ENCODE peak calls at places on chromosomes 11 and 22, in eight cellular contexts. B is naive B cell; U is putamen; P is CD4-positive, CD25-positive, alpha-beta regulatory T cell; M is stimulated activated CD8-positive, alpha-beta memory T cell treated with anti-CD3 and anti-CD28 coated beads, Interleukin-4, amount 100 ng/mL, for 4 hours; X is hippocampal formation; S is amniotic stem cell; H is tibial artery. F is an unnamed sample.
A peak's percentile ranks its signal among the peaks of the same experiment; 100 is the strongest.

GRCh38 chr22:19674129-19674928 is 40.0 kb upstream of the SEPTIN5 start:
- DNase-seq in B (no peak), U (no peak), P (no peak), M (no peak), X (no peak), S (no peak), H (no peak), F (no peak)

GRCh38 chr11:16960250-16960649 is 54.0 kb downstream of the PLEKHA7 start:
- DNase-seq in B (no peak), U (no peak), P (no peak), M (no peak), X (no peak), S (no peak), H (no peak), F (no peak)

GRCh38 chr11:95138448-95138847 is 48.8 kb downstream of the ENDOD1 start:
- DNase-seq in B (no peak), U (no peak), P (no peak), M (no peak), X (peak; percentile 60), S (no peak), H (no peak), F (no peak)

GRCh38 chr22:41022470-41023298 is 69.7 kb upstream of the EP300 start:
- DNase-seq in B (peak; percentile 76), U (peak; percentile 46), P (peak; percentile 68), M (peak; percentile 58), X (peak; percentile 14), S (peak; percentile 35), H (peak; percentile 96), F (peak; percentile 45)

GRCh38 chr11:44324787-44325525 is 15.0 kb upstream of the ALX4 start:
- DNase-seq in B (no peak), U (no peak), P (no peak), M (no peak), X (no peak), S (no peak), H (no peak), F (no peak)

GRCh38 chr22:36253523-36254490 is 874 bp downstream of the APOL1 start:
- DNase-seq in B (no peak), U (no peak), P (no peak), M (peak; percentile 31), X (no peak), S (no peak), H (no peak), F (no peak)

GRCh38 chr22:22408731-22409696 is 99.5 kb downstream of the ZNF280B start:
- DNase-seq in B (peak; percentile 54), U (no peak), P (no peak), M (no peak), X (no peak), S (no peak), H (no peak), F (no peak)

GRCh38 chr22:23562186-23562585 is 17.9 kb downstream of the IGLL1 start:
- DNase-seq in B (no peak), U (no peak), P (no peak), M (no peak), X (no peak), S (no peak), H (peak; percentile 38), F (no peak)

GRCh38 chr11:11798586-11799438 is 43.0 kb upstream of the USP47 start:
- DNase-seq in B (peak; percentile 55), U (peak; percentile 55), P (peak; percentile 63), M (peak; percentile 59), X (peak; percentile 11), S (peak; percentile 84), H (peak; percentile 87), F (no peak)

GRCh38 chr11:86678823-86679222 is 6.4 kb upstream of the ME3 start:
- DNase-seq in B (no peak), U (no peak), P (no peak), M (no peak), X (no peak), S (peak; percentile 13), H (no peak), F (no peak)

GRCh38 chr11:11731311-11732083 is 109.7 kb upstream of the GALNT18 start:
- DNase-seq in B (no peak), U (no peak), P (no peak), M (no peak), X (no peak), S (no peak), H (no peak), F (no peak)

GRCh38 chr11:70456921-70457532 is 58.7 kb downstream of the CTTN start:
- DNase-seq in B (no peak), U (peak; percentile 32), P (no peak), M (no peak), X (no peak), S (no peak), H (no peak), F (no peak)

GRCh38 chr11:83409476-83409875 is 123.3 kb upstream of the CCDC90B start:
- DNase-seq in B (no peak), U (no peak), P (no peak), M (no peak), X (no peak), S (no peak), H (no peak), F (no peak)

GRCh38 chr11:107770546-107770945 is 58.7 kb upstream of the SLN start:
- DNase-seq in B (no peak), U (no peak), P (no peak), M (no peak), X (peak; percentile 19), S (no peak), H (no peak), F (no peak)

GRCh38 chr11:130118165-130118564 is 41.4 kb upstream of the ST14 start:
- DNase-seq in B (peak; percentile 65), U (no peak), P (no peak), M (no peak), X (no peak), S (no peak), H (no peak), F (no peak)

GRCh38 chr11:69270929-69271328 is 23.0 kb upstream of the MYEOV start:
- DNase-seq in B (no peak), U (no peak), P (no peak), M (no peak), X (no peak), S (no peak), H (no peak), F (no peak)

F was measured in esophagus squamous epithelium.